ENCODE peak calls at places on chromosomes 6 and 20, in nine cellular contexts. B is MM.1S; H is colonic mucosa; U is CD8-positive, alpha-beta memory T cell; A is cardiac muscle cell; V is endothelial cell of umbilical vein; L is A549; K is CD8-positive, alpha-beta T cell; F is right cardiac atrium. M is an unnamed sample.

GRCh38 chr6:151257984-151258445 is 18.2 kb downstream of the AKAP12 start:
- DNase-seq in U (no peak), F (no peak), V (no peak), A (peak; percentile 46), L (no peak), K (no peak), B (no peak), H (no peak), M (no peak)

GRCh38 chr6:117317261-117317660 is 51.9 kb downstream of the VGLL2 start:
- DNase-seq in K (no peak), L (peak; percentile 2), B (peak; percentile 46), A (peak; percentile 11), H (no peak), U (no peak), F (no peak), V (no peak), M (no peak)

GRCh38 chr6:34386316-34387137 is 5.9 kb downstream of the NUDT3 start:
- DNase-seq in B (no peak), A (peak; percentile 92), H (no peak), K (no peak), L (no peak), V (peak; percentile 19), U (no peak), F (no peak), M (no peak)

GRCh38 chr6:158764188-158764849 is 54.8 kb downstream of the EZR start:
- DNase-seq in F (no peak), U (no peak), H (no peak), A (no peak), L (no peak), K (no peak), B (no peak), V (no peak), M (no peak)

GRCh38 chr6:170062209-170062903 is 228.5 kb downstream of the DLL1 start:
- DNase-seq in K (no peak), U (no peak), L (no peak), H (no peak), B (no peak), A (no peak), V (no peak), F (no peak), M (no peak)

GRCh38 chr6:41430875-41431274 is 95.5 kb downstream of the NCR2 start:
- DNase-seq in H (no peak), K (no peak), F (no peak), B (no peak), V (no peak), L (no peak), U (no peak), A (peak; percentile 75), M (no peak)

GRCh38 chr6:11065436-11066202 is 21.5 kb upstream of the ELOVL2 start:
- DNase-seq in F (peak; percentile 40), B (no peak), U (no peak), H (no peak), A (no peak), K (no peak), V (no peak), L (no peak), M (no peak)

GRCh38 chr6:151070666-151071065 is 169.1 kb upstream of the AKAP12 start:
- DNase-seq in V (peak; percentile 29), L (no peak), F (no peak), A (peak; percentile 67), K (no peak), U (no peak), H (no peak), B (no peak), M (no peak)

GRCh38 chr6:156933201-156934053 is 156.2 kb downstream of the ARID1B start:
- DNase-seq in H (peak; percentile 83), B (no peak), F (no peak), V (no peak), K (no peak), A (no peak), L (no peak), U (no peak), M (no peak)

GRCh38 chr6:25173951-25174474 is 105.2 kb upstream of the CARMIL1 start:
- DNase-seq in B (no peak), H (no peak), L (peak; percentile 23), V (peak; percentile 93), A (peak; percentile 94), K (no peak), U (no peak), F (no peak), M (no peak)

GRCh38 chr6:82878812-82879211 is 186.8 kb downstream of the UBE3D start:
- DNase-seq in K (no peak), U (no peak), B (no peak), L (no peak), V (peak; percentile 91), A (peak; percentile 57), F (no peak), H (no peak), M (no peak)

GRCh38 chr6:38161754-38162492 is 342.4 kb downstream of the ZFAND3 start:
- DNase-seq in B (no peak), V (no peak), H (no peak), K (no peak), A (no peak), L (no peak), F (no peak), U (no peak), M (no peak)
- H3K27ac ChIP-seq in B (no peak overlapping the region), V (no peak overlapping the region), H (no peak overlapping the region), K (no peak overlapping the region), A (no peak overlapping the region), L (no peak overlapping the region), F (no peak overlapping the region), U (no peak overlapping the region), M (no peak overlapping the region)

GRCh38 chr6:140160909-140161308 is 786.5 kb upstream of the CITED2 start:
- DNase-seq in F (no peak), B (no peak), H (no peak), V (no peak), A (no peak), K (no peak), L (no peak), U (no peak), M (no peak)
- H3K27ac ChIP-seq in F (no peak overlapping the region), B (no peak overlapping the region), H (no peak overlapping the region), V (no peak overlapping the region), A (no peak overlapping the region), K (no peak overlapping the region), L (no peak overlapping the region), U (no peak overlapping the region), M (no peak overlapping the region)

GRCh38 chr6:147789430-147789947 is 281.0 kb downstream of the SAMD5 start:
- DNase-seq in L (no peak), A (no peak), V (no peak), F (no peak), H (no peak), U (no peak), B (no peak), K (no peak), M (no peak)
- H3K27ac ChIP-seq in L (no peak overlapping the region), A (no peak overlapping the region), V (no peak overlapping the region), F (no peak overlapping the region), H (no peak overlapping the region), U (no peak overlapping the region), B (no peak overlapping the region), K (no peak overlapping the region), M (no peak overlapping the region)

DNA sequence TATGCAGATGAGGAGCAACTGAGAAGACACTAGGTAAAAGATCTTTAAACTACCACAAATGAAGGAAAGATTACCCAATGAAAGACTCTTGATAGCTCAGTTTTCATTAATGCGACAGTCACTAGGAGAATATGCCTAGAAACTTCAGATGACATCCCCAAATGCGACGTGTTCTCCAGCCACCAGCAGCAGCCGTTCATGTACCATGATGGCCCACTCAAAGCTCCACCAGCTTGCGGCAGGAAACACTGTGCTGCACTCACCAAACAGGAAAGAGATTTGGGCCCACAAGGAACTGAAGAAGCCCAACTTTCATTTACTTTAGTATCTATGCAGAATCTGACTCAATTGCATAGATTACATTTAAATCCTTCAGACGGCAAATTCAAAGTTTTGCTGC is 7.5 kb downstream of the DIDO1 start:
- DNase-seq in A (no peak), V (no peak), U (peak; percentile 68), L (no peak), B (no peak), H (no peak), K (peak; percentile 64), F (no peak), M (no peak)
- H3K27ac ChIP-seq in A (no peak overlapping the region), V (no peak overlapping the region), U (no peak overlapping the region), L (no peak overlapping the region), B (no peak overlapping the region), H (no peak overlapping the region), K (peak overlapping the region; percentile 35), F (no peak overlapping the region), M (no peak overlapping the region)

GRCh38 chr6:166381733-166382499 is 824 bp downstream of the MPC1 start:
- DNase-seq in U (peak; percentile 74), K (peak; percentile 68), F (peak; percentile 86), A (peak; percentile 54), V (peak; percentile 31), L (peak; percentile 22), B (peak; percentile 64), H (peak; percentile 93), M (no peak)

GRCh38 chr6:166379800-166380199 is 2.9 kb downstream of the MPC1 start:
- DNase-seq in H (no peak), K (no peak), F (no peak), V (peak; percentile 92), U (no peak), B (no peak), A (no peak), L (no peak), M (no peak)

GRCh38 chr6:166382933-166383816 is at the start of gene MPC1:
- DNase-seq in H (peak; percentile 97), V (peak; percentile 96), U (peak; percentile 94), A (peak; percentile 98), F (peak; percentile 99), K (peak; percentile 94), L (peak; percentile 87), B (peak; percentile 90), M (no peak)

GRCh38 chr6:166382500-166382932 is 224 bp downstream of the MPC1 start:
- DNase-seq in L (no peak), A (no peak), H (peak; percentile 39), F (no peak), U (no peak), B (no peak), V (no peak), K (peak; percentile 39), M (no peak)

DNA sequence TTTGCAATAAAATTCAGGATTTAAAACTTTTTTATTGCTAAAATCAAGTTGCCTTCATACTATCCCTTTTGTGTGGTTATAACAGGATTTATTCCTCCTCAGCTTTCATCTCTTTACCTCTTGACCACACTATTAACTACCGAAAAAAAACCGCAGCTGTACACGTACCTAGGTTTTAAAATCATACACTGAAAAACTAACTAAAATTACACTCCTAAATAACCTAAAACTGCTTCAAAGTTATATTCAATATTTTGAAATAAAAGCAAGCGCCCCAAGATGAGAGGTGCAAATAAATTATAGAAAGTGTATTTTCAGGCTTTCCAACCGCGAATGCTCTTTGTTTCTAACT is 1.4 kb downstream of the MPC1 start:
- DNase-seq in F (no peak), V (no peak), A (no peak), U (no peak), K (no peak), L (no peak), B (no peak), H (no peak), M (no peak)
- H3K27ac ChIP-seq in F (no peak overlapping the region), V (no peak overlapping the region), A (no peak overlapping the region), U (peak overlapping the region; percentile 82), K (peak overlapping the region; percentile 75), L (no peak overlapping the region), B (peak overlapping the region; percentile 89), H (peak overlapping the region; percentile 98), M (peak overlapping the region; percentile 89)

GRCh38 chr20:19929749-19930148 is 87.4 kb upstream of the NAA20 start:
- DNase-seq in K (no peak), F (peak; percentile 76), V (no peak), A (peak; percentile 37), L (no peak), H (peak; percentile 40), B (no peak), U (no peak), M (no peak)
- H3K27ac ChIP-seq in K (no peak overlapping the region), F (peak overlapping the region; percentile 42), V (no peak overlapping the region), A (peak overlapping the region; percentile 33), L (no peak overlapping the region), H (no peak overlapping the region), B (no peak overlapping the region), U (no peak overlapping the region), M (peak overlapping the region; percentile 25)